ENCODE peak calls at places on chromosome 1, in ten cellular contexts. One of them, this sample, is unnamed.

GRCh38 chr1:40182956-40183710 is 21.9 kb downstream of the RLF start:
- DNase-seq in ascending aorta: no peak
- DNase-seq in progenitor cell of endocrine pancreas: no peak
- DNase-seq in HEK293T: peak
- DNase-seq in heart right ventricle: no peak
- DNase-seq in occipital lobe: no peak
- DNase-seq in NCI-H2081: no peak
- DNase-seq in astrocyte of the spinal cord: peak
- DNase-seq in ACHN: peak
- DNase-seq in left ventricle myocardium superior: no peak
- DNase-seq in this sample: no peak

GRCh38 chr1:43238104-43238503 is 31.7 kb upstream of the TMEM125 start:
- DNase-seq in ascending aorta: peak
- DNase-seq in progenitor cell of endocrine pancreas: peak
- DNase-seq in HEK293T: peak
- DNase-seq in heart right ventricle: peak
- DNase-seq in occipital lobe: peak
- DNase-seq in NCI-H2081: peak
- DNase-seq in astrocyte of the spinal cord: peak
- DNase-seq in ACHN: peak
- DNase-seq in left ventricle myocardium superior: peak
- DNase-seq in this sample: no peak

GRCh38 chr1:180261524-180262160 is 31.6 kb downstream of the LHX4 start:
- DNase-seq in ascending aorta: no peak
- DNase-seq in progenitor cell of endocrine pancreas: no peak
- DNase-seq in HEK293T: no peak
- DNase-seq in heart right ventricle: no peak
- DNase-seq in occipital lobe: no peak
- DNase-seq in NCI-H2081: no peak
- DNase-seq in astrocyte of the spinal cord: no peak
- DNase-seq in ACHN: peak
- DNase-seq in left ventricle myocardium superior: no peak
- DNase-seq in this sample: no peak

GRCh38 chr1:236063919-236064673 is 794 bp downstream of the NID1 start:
- DNase-seq in ascending aorta: peak
- DNase-seq in progenitor cell of endocrine pancreas: peak
- DNase-seq in HEK293T: peak
- DNase-seq in heart right ventricle: peak
- DNase-seq in occipital lobe: no peak
- DNase-seq in NCI-H2081: peak
- DNase-seq in astrocyte of the spinal cord: peak
- DNase-seq in ACHN: peak
- DNase-seq in left ventricle myocardium superior: peak
- DNase-seq in this sample: no peak

GRCh38 chr1:53182111-53182593 is 14.5 kb upstream of the CPT2 start:
- DNase-seq in ascending aorta: peak
- DNase-seq in progenitor cell of endocrine pancreas: peak
- DNase-seq in HEK293T: peak
- DNase-seq in heart right ventricle: peak
- DNase-seq in occipital lobe: peak
- DNase-seq in NCI-H2081: peak
- DNase-seq in astrocyte of the spinal cord: peak
- DNase-seq in ACHN: peak
- DNase-seq in left ventricle myocardium superior: peak
- DNase-seq in this sample: no peak

GRCh38 chr1:47769279-47769678 is 227.9 kb downstream of the TRABD2B start:
- DNase-seq in ascending aorta: no peak
- DNase-seq in progenitor cell of endocrine pancreas: no peak
- DNase-seq in HEK293T: no peak
- DNase-seq in heart right ventricle: no peak
- DNase-seq in occipital lobe: no peak
- DNase-seq in NCI-H2081: no peak
- DNase-seq in astrocyte of the spinal cord: no peak
- DNase-seq in ACHN: no peak
- DNase-seq in left ventricle myocardium superior: no peak
- DNase-seq in this sample: no peak

GRCh38 chr1:11761988-11762406 is at the start of gene C1orf167:
- DNase-seq in ascending aorta: no peak
- DNase-seq in progenitor cell of endocrine pancreas: no peak
- DNase-seq in HEK293T: peak
- DNase-seq in heart right ventricle: no peak
- DNase-seq in occipital lobe: no peak
- DNase-seq in NCI-H2081: no peak
- DNase-seq in astrocyte of the spinal cord: no peak
- DNase-seq in ACHN: no peak
- DNase-seq in left ventricle myocardium superior: no peak
- DNase-seq in this sample: no peak

GRCh38 chr1:119080586-119080985 is 59.9 kb downstream of the WARS2 start:
- DNase-seq in ascending aorta: peak
- DNase-seq in progenitor cell of endocrine pancreas: no peak
- DNase-seq in HEK293T: no peak
- DNase-seq in heart right ventricle: no peak
- DNase-seq in occipital lobe: no peak
- DNase-seq in NCI-H2081: no peak
- DNase-seq in astrocyte of the spinal cord: peak
- DNase-seq in ACHN: peak
- DNase-seq in left ventricle myocardium superior: no peak
- DNase-seq in this sample: no peak

GRCh38 chr1:190413142-190413541 is 64.5 kb downstream of the BRINP3 start:
- DNase-seq in ascending aorta: no peak
- DNase-seq in progenitor cell of endocrine pancreas: no peak
- DNase-seq in HEK293T: no peak
- DNase-seq in heart right ventricle: no peak
- DNase-seq in occipital lobe: no peak
- DNase-seq in NCI-H2081: no peak
- DNase-seq in astrocyte of the spinal cord: no peak
- DNase-seq in ACHN: no peak
- DNase-seq in left ventricle myocardium superior: no peak
- DNase-seq in this sample: no peak

GRCh38 chr1:71743862-71744261 is 538.5 kb downstream of the NEGR1 start:
- DNase-seq in ascending aorta: no peak
- DNase-seq in progenitor cell of endocrine pancreas: no peak
- DNase-seq in HEK293T: no peak
- DNase-seq in heart right ventricle: no peak
- DNase-seq in occipital lobe: no peak
- DNase-seq in NCI-H2081: no peak
- DNase-seq in astrocyte of the spinal cord: no peak
- DNase-seq in ACHN: no peak
- DNase-seq in left ventricle myocardium superior: no peak
- DNase-seq in this sample: no peak

GRCh38 chr1:182622795-182623528 is 18.8 kb upstream of the RGS16 start:
- DNase-seq in ascending aorta: no peak
- DNase-seq in progenitor cell of endocrine pancreas: no peak
- DNase-seq in HEK293T: no peak
- DNase-seq in heart right ventricle: no peak
- DNase-seq in occipital lobe: no peak
- DNase-seq in NCI-H2081: no peak
- DNase-seq in astrocyte of the spinal cord: no peak
- DNase-seq in ACHN: no peak
- DNase-seq in left ventricle myocardium superior: peak
- DNase-seq in this sample: no peak

GRCh38 chr1:155591770-155592169 is 18.2 kb upstream of the MSTO1 start:
- DNase-seq in ascending aorta: no peak
- DNase-seq in progenitor cell of endocrine pancreas: no peak
- DNase-seq in HEK293T: peak
- DNase-seq in heart right ventricle: no peak
- DNase-seq in occipital lobe: no peak
- DNase-seq in NCI-H2081: peak
- DNase-seq in astrocyte of the spinal cord: peak
- DNase-seq in ACHN: peak
- DNase-seq in left ventricle myocardium superior: no peak
- DNase-seq in this sample: no peak

GRCh38 chr1:39692152-39693064 is 1.2 kb upstream of the HPCAL4 start:
- DNase-seq in ascending aorta: no peak
- DNase-seq in progenitor cell of endocrine pancreas: no peak
- DNase-seq in HEK293T: no peak
- DNase-seq in heart right ventricle: no peak
- DNase-seq in occipital lobe: peak
- DNase-seq in NCI-H2081: no peak
- DNase-seq in astrocyte of the spinal cord: no peak
- DNase-seq in ACHN: no peak
- DNase-seq in left ventricle myocardium superior: no peak
- DNase-seq in this sample: no peak

GRCh38 chr1:210233495-210234253 is 1.1 kb downstream of the SERTAD4 start:
- DNase-seq in ascending aorta: peak
- DNase-seq in progenitor cell of endocrine pancreas: no peak
- DNase-seq in HEK293T: peak
- DNase-seq in heart right ventricle: peak
- DNase-seq in occipital lobe: peak
- DNase-seq in NCI-H2081: peak
- DNase-seq in astrocyte of the spinal cord: peak
- DNase-seq in ACHN: peak
- DNase-seq in left ventricle myocardium superior: peak
- DNase-seq in this sample: no peak

GRCh38 chr1:149845416-149845815 is 54.0 kb upstream of the BOLA1 start:
- DNase-seq in ascending aorta: no peak
- DNase-seq in progenitor cell of endocrine pancreas: no peak
- DNase-seq in HEK293T: no peak
- DNase-seq in heart right ventricle: no peak
- DNase-seq in occipital lobe: no peak
- DNase-seq in NCI-H2081: no peak
- DNase-seq in astrocyte of the spinal cord: no peak
- DNase-seq in ACHN: no peak
- DNase-seq in left ventricle myocardium superior: no peak
- DNase-seq in this sample: no peak

GRCh38 chr1:106954830-106955229 is 101.6 kb upstream of the PRMT6 start:
- DNase-seq in ascending aorta: no peak
- DNase-seq in progenitor cell of endocrine pancreas: no peak
- DNase-seq in HEK293T: no peak
- DNase-seq in heart right ventricle: no peak
- DNase-seq in occipital lobe: no peak
- DNase-seq in NCI-H2081: no peak
- DNase-seq in astrocyte of the spinal cord: no peak
- DNase-seq in ACHN: no peak
- DNase-seq in left ventricle myocardium superior: no peak
- DNase-seq in this sample: no peak

GRCh38 chr1:155719703-155720102 is 30.8 kb downstream of the DAP3 start:
- DNase-seq in ascending aorta: no peak
- DNase-seq in progenitor cell of endocrine pancreas: no peak
- DNase-seq in HEK293T: no peak
- DNase-seq in heart right ventricle: no peak
- DNase-seq in occipital lobe: no peak
- DNase-seq in NCI-H2081: no peak
- DNase-seq in astrocyte of the spinal cord: no peak
- DNase-seq in ACHN: no peak
- DNase-seq in left ventricle myocardium superior: no peak
- DNase-seq in this sample: no peak

This sample was measured in RWPE2.